ENCODE peak calls at places on chromosomes 2 and 18, in eight cellular contexts. W, P, S, O, L, H, K and U are unnamed samples.

GRCh38 chr2:234919711-234920110 is 32.1 kb upstream of the SH3BP4 start:
- DNase-seq in W (no peak), P (no peak), S (no peak), O (no peak), L (no peak), H (no peak), K (no peak), U (peak; percentile 32)

GRCh38 chr2:172249986-172250385 is 147.3 kb upstream of the DLX2 start:
- DNase-seq in W (no peak), P (no peak), S (no peak), O (no peak), L (no peak), H (no peak), K (no peak), U (peak; percentile 47)

GRCh38 chr2:128622916-128623620 is 304.4 kb upstream of the HS6ST1 start:
- DNase-seq in W (no peak), P (no peak), S (peak; percentile 42), O (no peak), L (no peak), H (no peak), K (no peak), U (no peak)

GRCh38 chr2:100722125-100722524 is 97.8 kb upstream of the NPAS2 start:
- DNase-seq in W (no peak), P (no peak), S (no peak), O (no peak), L (no peak), H (no peak), K (no peak), U (no peak)

GRCh38 chr2:208269091-208269490 is 3.0 kb downstream of the PIKFYVE start:
- DNase-seq in W (no peak), P (no peak), S (no peak), O (peak; percentile 12), L (no peak), H (no peak), K (no peak), U (no peak)

GRCh38 chr2:105184420-105184819 is 57.1 kb upstream of the GPR45 start:
- DNase-seq in W (no peak), P (no peak), S (no peak), O (no peak), L (no peak), H (no peak), K (no peak), U (no peak)

GRCh38 chr2:39913648-39914456 is 134.8 kb upstream of the THUMPD2 start:
- DNase-seq in W (no peak), P (no peak), S (no peak), O (peak; percentile 73), L (no peak), H (no peak), K (peak; percentile 17), U (peak; percentile 30)

GRCh38 chr2:125168442-125168841 is 1143.4 kb downstream of the CNTNAP5 start:
- DNase-seq in W (no peak), P (no peak), S (no peak), O (no peak), L (no peak), H (no peak), K (no peak), U (no peak)

GRCh38 chr2:142682528-142682927 is 194.9 kb upstream of the KYNU start:
- DNase-seq in W (no peak), P (no peak), S (no peak), O (peak; percentile 77), L (no peak), H (no peak), K (no peak), U (no peak)

GRCh38 chr2:228048838-228049490 is 132.5 kb downstream of the SPHKAP start:
- DNase-seq in W (no peak), P (peak; percentile 26), S (no peak), O (peak; percentile 62), L (no peak), H (no peak), K (no peak), U (peak; percentile 17)

GRCh38 chr18:48658721-48659120 is 119.9 kb downstream of the CTIF start:
- DNase-seq in W (no peak), P (peak; percentile 7), S (no peak), O (no peak), L (no peak), H (no peak), K (no peak), U (no peak)

GRCh38 chr18:43875496-43875895 is 598.2 kb upstream of the SYT4 start:
- DNase-seq in W (no peak), P (no peak), S (no peak), O (no peak), L (no peak), H (no peak), K (no peak), U (no peak)

GRCh38 chr2:30181176-30181575 is 34.4 kb downstream of the YPEL5 start:
- DNase-seq in W (no peak), P (peak; percentile 5), S (no peak), O (no peak), L (no peak), H (no peak), K (no peak), U (no peak)

GRCh38 chr2:233130024-233130423 is 69.9 kb downstream of the INPP5D start:
- DNase-seq in W (no peak), P (no peak), S (no peak), O (no peak), L (no peak), H (no peak), K (no peak), U (no peak)

GRCh38 chr2:74845217-74845751 is 11.4 kb downstream of the HK2 start:
- DNase-seq in W (peak; percentile 58), P (peak; percentile 93), S (peak; percentile 86), O (peak; percentile 76), L (peak; percentile 92), H (peak; percentile 38), K (no peak), U (peak; percentile 79)
- TF ChIP-seq POLR2A in W (no peak), P (no peak), S (no peak), O (no peak), L (no peak), H (no peak), K (no peak), U (no peak)

GRCh38 chr2:59664946-59665345 is 888.5 kb downstream of the BCL11A start:
- DNase-seq in W (no peak), P (no peak), S (no peak), O (no peak), L (no peak), H (no peak), K (no peak), U (no peak)
- TF ChIP-seq POLR2A in W (no peak), P (no peak), S (no peak), O (no peak), L (no peak), H (no peak), K (no peak), U (no peak)

GRCh38 chr2:73284296-73285161 is at the start of gene FBXO41:
- DNase-seq in W (peak; percentile 45), P (no peak), S (peak; percentile 76), O (peak; percentile 48), L (no peak), H (no peak), K (peak; percentile 90), U (no peak)
- TF ChIP-seq POLR2A in W (no peak), P (no peak), S (no peak), O (peak; percentile 24), L (no peak), H (no peak), K (no peak), U (no peak)

GRCh38 chr2:156434461-156435291 is 1.5 kb upstream of the GPD2 start:
- DNase-seq in W (no peak), P (no peak), S (no peak), O (peak; percentile 21), L (no peak), H (no peak), K (no peak), U (no peak)

GRCh38 chr2:156436477-156437085 is 402 bp downstream of the GPD2 start:
- DNase-seq in W (no peak), P (peak; percentile 44), S (no peak), O (peak; percentile 21), L (no peak), H (no peak), K (no peak), U (peak; percentile 33)

GRCh38 chr2:156437272-156437671 is 1.1 kb downstream of the GPD2 start:
- DNase-seq in W (no peak), P (peak; percentile 28), S (no peak), O (peak; percentile 24), L (no peak), H (no peak), K (no peak), U (no peak)

GRCh38 chr2:156435392-156435724 is 821 bp upstream of the GPD2 start:
- DNase-seq in W (no peak), P (no peak), S (no peak), O (no peak), L (no peak), H (no peak), K (no peak), U (no peak)

GRCh38 chr2:156435725-156436476 is at the start of gene GPD2:
- DNase-seq in W (peak; percentile 95), P (peak; percentile 92), S (peak; percentile 97), O (peak; percentile 88), L (peak; percentile 88), H (peak; percentile 21), K (peak; percentile 54), U (peak; percentile 87)
- TF ChIP-seq POLR2A in W (peak; percentile 74), P (no peak), S (no peak), O (peak; percentile 41), L (peak; percentile 86), H (peak; percentile 65), K (peak; percentile 77), U (peak; percentile 69)

GRCh38 chr2:111069722-111070121 is 51.0 kb upstream of the BCL2L11 start:
- DNase-seq in W (no peak), P (no peak), S (no peak), O (peak; percentile 9), L (no peak), H (no peak), K (no peak), U (no peak)

GRCh38 chr2:111071480-111072143 is 49.1 kb upstream of the BCL2L11 start:
- DNase-seq in W (no peak), P (no peak), S (no peak), O (peak; percentile 12), L (no peak), H (no peak), K (no peak), U (peak; percentile 38)

GRCh38 chr2:111068435-111069058 is 52.2 kb upstream of the BCL2L11 start:
- DNase-seq in W (no peak), P (no peak), S (no peak), O (no peak), L (peak; percentile 59), H (no peak), K (no peak), U (no peak)

GRCh38 chr2:111072220-111072871 is 48.4 kb upstream of the BCL2L11 start:
- DNase-seq in W (no peak), P (no peak), S (no peak), O (peak; percentile 44), L (no peak), H (no peak), K (no peak), U (peak; percentile 33)
- TF ChIP-seq POLR2A in W (no peak), P (no peak), S (no peak), O (no peak), L (no peak), H (no peak), K (no peak), U (no peak)

GRCh38 chr2:159774370-159774990 is 23.5 kb downstream of the CD302 start:
- DNase-seq in W (no peak), P (no peak), S (no peak), O (no peak), L (no peak), H (no peak), K (no peak), U (no peak)
- TF ChIP-seq POLR2A in W (no peak), P (no peak), S (no peak), O (no peak), L (no peak), H (no peak), K (peak; percentile 38), U (no peak)